ENCODE peak calls at places on chromosomes 11 and 22, in five cellular contexts. K is amygdala; Y is effector CD4-positive, alpha-beta T cell; V is MV-4-11; U is HCEC 1CT. Z is an unnamed sample.

GRCh38 chr11:15158351-15159015 is 43.8 kb downstream of the INSC start:
- DNase-seq in U (peak), Y (no peak), K (no peak), V (no peak), Z (no peak)

GRCh38 chr22:42754658-42755057 is 34.0 kb upstream of the A4GALT start:
- DNase-seq in Y (no peak), V (peak), U (peak), K (no peak), Z (no peak)

GRCh38 chr11:67484847-67485311 is 2.1 kb downstream of the AIP start:
- DNase-seq in Y (peak), V (peak), K (no peak), U (no peak), Z (no peak)

GRCh38 chr11:78140392-78141077 is 1.1 kb upstream of the ALG8 start:
- DNase-seq in Y (no peak), U (no peak), K (no peak), V (no peak), Z (no peak)

GRCh38 chr22:46079861-46080821 is 70.2 kb upstream of the PPARA start:
- DNase-seq in V (peak), Y (no peak), U (peak), K (peak), Z (no peak)

GRCh38 chr11:115613986-115614625 is 109.9 kb upstream of the CADM1 start:
- DNase-seq in Y (no peak), V (no peak), U (no peak), K (no peak), Z (no peak)

GRCh38 chr11:8693555-8693954 is 11.0 kb downstream of the RPL27A start:
- DNase-seq in Y (no peak), V (no peak), K (no peak), U (no peak), Z (no peak)

GRCh38 chr22:26323013-26323412 is 106.0 kb upstream of the ASPHD2 start:
- DNase-seq in U (no peak), V (no peak), K (no peak), Y (no peak), Z (no peak)

GRCh38 chr11:69808708-69809107 is 10.5 kb downstream of the FGF3 start:
- DNase-seq in K (no peak), Y (no peak), U (no peak), V (no peak), Z (no peak)

GRCh38 chr11:65488273-65489058 is 10.4 kb upstream of the MALAT1 start:
- DNase-seq in Y (no peak), K (no peak), U (peak), V (no peak), Z (no peak)

GRCh38 chr11:69953356-69953755 is 124.8 kb upstream of the ANO1 start:
- DNase-seq in K (no peak), Y (no peak), U (no peak), V (no peak), Z (no peak)

GRCh38 chr11:76240666-76241065 is 34.4 kb upstream of the WNT11 start:
- DNase-seq in K (no peak), V (no peak), Y (no peak), U (no peak), Z (no peak)

GRCh38 chr11:79762271-79762935 is 321.6 kb upstream of the TENM4 start:
- DNase-seq in V (peak), K (no peak), U (no peak), Y (no peak), Z (no peak)

GRCh38 chr22:28172948-28173360 is 253.9 kb upstream of the PITPNB start:
- DNase-seq in U (no peak), K (no peak), Y (no peak), V (no peak), Z (no peak)